ENCODE peak calls at places on chromosome 9, in six cellular contexts. Q is left lung, B is brain microvascular endothelial cell, E is PC-9, V is astrocyte of the spinal cord, U is adipocyte. K is an unnamed sample.

GRCh38 chr9:35611230-35611797 is 6.3 kb downstream of the TESK1 start:
- DNase-seq in Q (no peak), B (peak; percentile 34), E (no peak), V (peak; percentile 38), U (peak; percentile 70), K (no peak)

GRCh38 chr9:94925751-94926456 is 199.4 kb downstream of the AOPEP start:
- DNase-seq in Q (no peak), B (no peak), E (peak; percentile 61), V (no peak), U (no peak), K (no peak)

GRCh38 chr9:12884736-12885395 is 110.0 kb downstream of the LURAP1L start:
- DNase-seq in Q (no peak), B (peak; percentile 63), E (peak; percentile 34), V (peak; percentile 79), U (peak; percentile 34), K (peak; percentile 69)

GRCh38 chr9:133430244-133430643 is 8.1 kb downstream of the ADAMTS13 start:
- DNase-seq in Q (no peak), B (no peak), E (no peak), V (no peak), U (no peak), K (no peak)

GRCh38 chr9:6433405-6433804 is 20.4 kb downstream of the UHRF2 start:
- DNase-seq in Q (no peak), B (no peak), E (no peak), V (peak; percentile 65), U (no peak), K (no peak)

GRCh38 chr9:77488439-77489126 is 159.5 kb downstream of the GNA14 start:
- DNase-seq in Q (no peak), B (no peak), E (no peak), V (peak; percentile 44), U (peak; percentile 71), K (no peak)

GRCh38 chr9:16369427-16369826 is 501.0 kb downstream of the BNC2 start:
- DNase-seq in Q (no peak), B (no peak), E (no peak), V (no peak), U (no peak), K (no peak)

GRCh38 chr9:83937861-83938455 is 16.7 kb upstream of the KIF27 start:
- DNase-seq in Q (no peak), B (peak; percentile 35), E (peak; percentile 61), V (peak; percentile 67), U (peak; percentile 92), K (no peak)

GRCh38 chr9:14910178-14910805 is at the start of gene FREM1:
- DNase-seq in Q (no peak), B (peak; percentile 22), E (no peak), V (peak; percentile 22), U (peak; percentile 7), K (peak; percentile 47)

GRCh38 chr9:127308559-127309429 is 44.2 kb downstream of the GARNL3 start:
- DNase-seq in Q (no peak), B (no peak), E (peak; percentile 53), V (peak; percentile 20), U (peak; percentile 87), K (no peak)

GRCh38 chr9:5569357-5569756 is 59.0 kb downstream of the PDCD1LG2 start:
- DNase-seq in Q (no peak), B (no peak), E (no peak), V (no peak), U (no peak), K (no peak)

GRCh38 chr9:130267930-130268329 is 2.4 kb downstream of the HMCN2 start:
- DNase-seq in Q (no peak), B (no peak), E (no peak), V (no peak), U (no peak), K (no peak)

GRCh38 chr9:123615381-123615780 is 259.4 kb downstream of the CRB2 start:
- DNase-seq in Q (no peak), B (no peak), E (no peak), V (no peak), U (no peak), K (no peak)

GRCh38 chr9:70053864-70054263 is 10.2 kb downstream of the MAMDC2 start:
- DNase-seq in Q (no peak), B (no peak), E (peak; percentile 96), V (no peak), U (no peak), K (no peak)

GRCh38 chr9:77714077-77714549 is 66.0 kb upstream of the GNA14 start:
- DNase-seq in Q (no peak), B (no peak), E (no peak), V (peak; percentile 60), U (peak; percentile 65), K (no peak)

GRCh38 chr9:92763721-92764380 is 782 bp downstream of the BICD2 start:
- DNase-seq in Q (peak; percentile 88), B (no peak), E (no peak), V (no peak), U (peak; percentile 57), K (no peak)

GRCh38 chr9:121331549-121331948 is 38.5 kb downstream of the STOM start:
- DNase-seq in Q (no peak), B (no peak), E (no peak), V (no peak), U (peak; percentile 38), K (no peak)

GRCh38 chr9:126532019-126532462 is 81.7 kb upstream of the LMX1B start:
- DNase-seq in Q (peak; percentile 65), B (no peak), E (no peak), V (no peak), U (peak; percentile 18), K (no peak)

GRCh38 chr9:95018099-95018927 is 291.8 kb downstream of the AOPEP start:
- DNase-seq in Q (no peak), B (peak; percentile 93), E (no peak), V (peak; percentile 95), U (peak; percentile 93), K (peak; percentile 78)

GRCh38 chr9:8374471-8374870 is 574.9 kb upstream of the DMAC1 start:
- DNase-seq in Q (no peak), B (no peak), E (no peak), V (no peak), U (no peak), K (no peak)

GRCh38 chr9:113221800-113222481 is 597 bp downstream of the SLC31A1 start:
- DNase-seq in Q (no peak), B (peak; percentile 4), E (peak; percentile 38), V (no peak), U (no peak), K (no peak)

GRCh38 chr9:69319324-69320040 is 5.5 kb upstream of the ENTREP1 start:
- DNase-seq in Q (no peak), B (no peak), E (no peak), V (no peak), U (no peak), K (no peak)

DNA sequence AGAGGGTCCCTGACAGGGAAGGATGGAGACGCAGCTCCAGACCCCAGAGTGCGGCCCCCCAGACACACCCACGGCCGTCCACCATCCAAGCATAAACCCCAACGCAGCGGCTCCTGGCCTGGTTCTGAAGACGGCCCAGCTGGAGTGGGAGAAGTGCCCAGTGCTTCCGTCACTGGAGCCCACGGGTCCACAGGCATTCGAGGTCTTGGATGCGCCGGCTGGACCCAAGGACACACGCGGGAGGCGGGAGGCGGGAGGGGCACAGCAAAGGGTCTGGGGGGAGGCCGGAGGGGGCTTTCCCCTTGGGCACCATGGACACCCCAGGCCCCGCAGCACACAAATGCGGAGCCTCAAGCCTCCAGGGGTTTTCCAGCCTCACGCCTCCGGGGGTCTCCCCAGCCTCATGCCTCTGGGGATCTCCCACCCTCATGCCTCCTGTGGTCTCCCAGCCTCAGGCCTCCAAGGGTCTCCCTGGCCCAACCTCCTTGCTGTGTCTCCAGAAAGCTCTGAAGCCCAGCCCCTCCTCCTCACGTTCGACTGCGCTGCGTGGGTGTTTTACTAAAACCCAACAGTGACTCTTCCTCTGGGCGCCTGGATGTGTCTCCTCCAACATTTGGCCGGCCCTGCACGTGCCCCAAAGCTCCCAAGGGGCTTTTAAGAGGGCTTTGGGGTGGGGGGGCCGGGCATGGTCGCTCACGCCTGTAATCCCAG is 15.2 kb downstream of the EXD3 start:
- DNase-seq in Q (peak; percentile 67), B (no peak), E (no peak), V (no peak), U (no peak), K (no peak)
- H3K4me3 ChIP-seq in Q (peak overlapping the region; percentile 15), B (no peak overlapping the region), E (no peak overlapping the region), V (no peak overlapping the region), U (peak overlapping the region; percentile 69), K (peak overlapping the region; percentile 38)

GRCh38 chr9:137301086-137301947 is 754 bp downstream of the NRARP start:
- DNase-seq in Q (peak; percentile 81), B (no peak), E (peak; percentile 57), V (peak; percentile 57), U (peak; percentile 63), K (no peak)
- H3K4me3 ChIP-seq in Q (peak overlapping the region; percentile 46), B (peak overlapping the region; percentile 45), E (peak overlapping the region; percentile 98), V (peak overlapping the region; percentile 37), U (no peak overlapping the region), K (peak overlapping the region; percentile 37)

GRCh38 chr9:104907278-104907951 is 20.5 kb downstream of the ABCA1 start:
- DNase-seq in Q (no peak), B (peak; percentile 52), E (no peak), V (peak; percentile 78), U (peak; percentile 64), K (peak; percentile 68)

GRCh38 chr9:104903609-104904008 is 24.3 kb downstream of the ABCA1 start:
- DNase-seq in Q (no peak), B (peak; percentile 86), E (no peak), V (peak; percentile 95), U (no peak), K (no peak)

GRCh38 chr9:104905153-104905901 is 22.6 kb downstream of the ABCA1 start:
- DNase-seq in Q (no peak), B (no peak), E (no peak), V (no peak), U (peak; percentile 16), K (no peak)

GRCh38 chr9:104905931-104906330 is 22.0 kb downstream of the ABCA1 start:
- DNase-seq in Q (no peak), B (no peak), E (no peak), V (no peak), U (no peak), K (no peak)

GRCh38 chr9:104906441-104907277 is 21.3 kb downstream of the ABCA1 start:
- DNase-seq in Q (no peak), B (peak; percentile 42), E (no peak), V (peak; percentile 47), U (peak; percentile 64), K (peak; percentile 66)
- H3K4me3 ChIP-seq in Q (no peak overlapping the region), B (no peak overlapping the region), E (no peak overlapping the region), V (no peak overlapping the region), U (peak overlapping the region; percentile 68), K (no peak overlapping the region)

DNA sequence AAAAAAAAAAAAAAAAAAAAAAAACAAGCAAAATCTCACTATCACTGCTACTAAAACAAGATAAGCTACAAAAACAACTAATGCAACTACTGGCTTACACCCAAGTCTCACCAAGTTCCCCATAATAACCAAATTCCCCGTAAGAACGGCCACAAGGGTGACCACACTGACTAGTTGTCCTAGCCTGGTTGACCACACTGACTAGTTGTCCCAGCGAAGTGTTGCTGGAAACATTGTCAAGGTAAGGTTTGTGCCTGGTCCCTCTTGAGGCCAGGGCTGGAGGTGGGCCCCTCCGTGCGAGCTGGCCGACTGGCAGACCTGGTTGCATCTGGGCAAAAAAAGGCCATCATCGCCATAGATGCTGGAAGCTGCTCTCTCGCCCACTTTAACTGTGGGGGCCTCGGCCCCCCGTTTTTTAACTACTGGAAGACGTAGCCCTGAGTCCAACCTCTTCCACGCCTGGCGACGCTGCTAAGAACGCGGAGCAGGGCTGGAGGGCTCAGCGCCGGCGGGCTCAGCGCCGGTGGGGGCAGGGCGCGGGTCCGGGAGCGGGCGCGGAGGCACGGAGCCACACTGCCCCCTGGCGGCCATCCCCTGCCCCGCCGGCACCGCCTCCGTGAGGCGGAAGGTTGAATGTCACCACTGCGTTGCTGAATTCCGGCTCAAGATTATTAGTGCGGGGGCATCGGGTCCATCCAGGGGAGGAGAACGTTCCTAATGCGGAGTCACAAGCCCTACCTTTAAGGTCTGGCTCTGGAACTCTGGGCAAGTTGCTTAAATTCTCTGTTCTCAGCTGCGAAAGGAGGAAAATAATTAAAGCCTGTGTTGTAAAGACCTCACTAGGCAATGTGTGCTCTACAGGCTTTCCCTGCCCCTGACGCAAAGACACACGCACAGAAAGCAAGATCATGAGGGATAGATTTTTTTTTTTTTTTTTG is 84.0 kb downstream of the HSD17B3 start:
- DNase-seq in Q (peak; percentile 92), B (peak; percentile 40), E (peak; percentile 39), V (peak; percentile 59), U (peak; percentile 84), K (no peak)
- H3K4me3 ChIP-seq in Q (peak overlapping the region; percentile 6), B (peak overlapping the region; percentile 42), E (no peak overlapping the region), V (peak overlapping the region; percentile 17), U (peak overlapping the region; percentile 74), K (peak overlapping the region; percentile 28)